ENCODE peak calls at places on chromosomes 3 and 15, in four cellular contexts. One of them, this sample, is unnamed.
A peak's percentile ranks its signal among the peaks of the same experiment; 100 is the strongest.

GRCh38 chr3:123816673-123817207 is 67.4 kb downstream of the MYLK start:
- DNase-seq in cardiac fibroblast: peak; percentile 82
- DNase-seq in Peyer's patch: no peak
- DNase-seq in adrenal gland: peak; percentile 28
- DNase-seq in this sample: no peak

GRCh38 chr15:25875551-25875950 is 12.4 kb upstream of the ATP10A start:
- DNase-seq in cardiac fibroblast: no peak
- DNase-seq in Peyer's patch: no peak
- DNase-seq in adrenal gland: no peak
- DNase-seq in this sample: no peak

GRCh38 chr15:36029606-36030005 is 483.6 kb upstream of the DPH6 start:
- DNase-seq in cardiac fibroblast: peak; percentile 28
- DNase-seq in Peyer's patch: no peak
- DNase-seq in adrenal gland: no peak
- DNase-seq in this sample: no peak

GRCh38 chr3:45946307-45946706 is 3.0 kb downstream of the CXCR6 start:
- DNase-seq in cardiac fibroblast: no peak
- DNase-seq in Peyer's patch: no peak
- DNase-seq in adrenal gland: no peak
- DNase-seq in this sample: no peak

GRCh38 chr3:101758224-101758623 is 20.8 kb upstream of the NXPE3 start:
- DNase-seq in cardiac fibroblast: no peak
- DNase-seq in Peyer's patch: no peak
- DNase-seq in adrenal gland: no peak
- DNase-seq in this sample: no peak

GRCh38 chr3:69008980-69009379 is 4.5 kb downstream of the EOGT start:
- DNase-seq in cardiac fibroblast: no peak
- DNase-seq in Peyer's patch: no peak
- DNase-seq in adrenal gland: no peak
- DNase-seq in this sample: no peak

GRCh38 chr3:42539871-42540714 is 37.6 kb downstream of the VIPR1 start:
- DNase-seq in cardiac fibroblast: peak; percentile 36
- DNase-seq in Peyer's patch: peak; percentile 58
- DNase-seq in adrenal gland: peak; percentile 33
- DNase-seq in this sample: peak; percentile 46

GRCh38 chr15:25803036-25803435 is 60.1 kb downstream of the ATP10A start:
- DNase-seq in cardiac fibroblast: no peak
- DNase-seq in Peyer's patch: no peak
- DNase-seq in adrenal gland: no peak
- DNase-seq in this sample: no peak

GRCh38 chr3:166902374-166902773 is 477.7 kb downstream of the ZBBX start:
- DNase-seq in cardiac fibroblast: peak; percentile 0
- DNase-seq in Peyer's patch: no peak
- DNase-seq in adrenal gland: no peak
- DNase-seq in this sample: no peak
- TF ChIP-seq CTCF in cardiac fibroblast: no peak
- TF ChIP-seq CTCF in Peyer's patch: no peak
- TF ChIP-seq CTCF in adrenal gland: no peak
- TF ChIP-seq CTCF in this sample: no peak

GRCh38 chr3:184806567-184807271 is 5.2 kb upstream of the VPS8 start:
- DNase-seq in cardiac fibroblast: no peak
- DNase-seq in Peyer's patch: no peak
- DNase-seq in adrenal gland: no peak
- DNase-seq in this sample: no peak

GRCh38 chr3:184805351-184806038 is 6.5 kb upstream of the VPS8 start:
- DNase-seq in cardiac fibroblast: no peak
- DNase-seq in Peyer's patch: no peak
- DNase-seq in adrenal gland: no peak
- DNase-seq in this sample: no peak

GRCh38 chr3:184811034-184811433 is 932 bp upstream of the VPS8 start:
- DNase-seq in cardiac fibroblast: no peak
- DNase-seq in Peyer's patch: no peak
- DNase-seq in adrenal gland: no peak
- DNase-seq in this sample: no peak

GRCh38 chr3:184807549-184807948 is 4.4 kb upstream of the VPS8 start:
- DNase-seq in cardiac fibroblast: no peak
- DNase-seq in Peyer's patch: no peak
- DNase-seq in adrenal gland: no peak
- DNase-seq in this sample: no peak

DNA sequence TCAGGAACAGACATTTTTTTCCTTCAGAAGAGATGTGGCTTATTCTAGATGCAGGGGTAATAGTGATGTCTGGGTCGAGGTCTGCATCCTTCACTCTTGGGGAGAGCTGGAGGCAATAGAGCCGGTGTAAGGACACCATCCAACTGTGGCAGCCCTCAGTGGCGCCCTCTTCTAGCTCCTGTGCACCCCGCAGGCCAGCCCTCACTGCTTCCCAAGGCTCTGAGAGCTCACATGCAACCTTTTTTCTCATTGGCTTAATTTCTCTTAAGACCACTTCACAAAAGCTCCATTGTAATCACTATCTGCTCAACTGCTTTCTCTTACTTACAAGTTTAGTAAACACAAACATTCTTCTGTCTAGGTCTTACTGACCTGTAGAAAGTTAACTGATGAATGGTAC is 3.9 kb upstream of the VPS8 start:
- DNase-seq in cardiac fibroblast: no peak
- DNase-seq in Peyer's patch: no peak
- DNase-seq in adrenal gland: no peak
- DNase-seq in this sample: no peak
- TF ChIP-seq CTCF in cardiac fibroblast: peak; percentile 14
- TF ChIP-seq CTCF in Peyer's patch: no peak
- TF ChIP-seq CTCF in adrenal gland: no peak
- TF ChIP-seq CTCF in this sample: no peak

GRCh38 chr3:52511509-52511908 is 16.4 kb downstream of the STAB1 start:
- DNase-seq in cardiac fibroblast: no peak
- DNase-seq in Peyer's patch: no peak
- DNase-seq in adrenal gland: no peak
- DNase-seq in this sample: no peak

GRCh38 chr3:52507359-52507758 is 12.2 kb downstream of the STAB1 start:
- DNase-seq in cardiac fibroblast: peak; percentile 30
- DNase-seq in Peyer's patch: no peak
- DNase-seq in adrenal gland: no peak
- DNase-seq in this sample: no peak

GRCh38 chr3:52512727-52513126 is 17.6 kb downstream of the STAB1 start:
- DNase-seq in cardiac fibroblast: no peak
- DNase-seq in Peyer's patch: no peak
- DNase-seq in adrenal gland: no peak
- DNase-seq in this sample: no peak

GRCh38 chr3:52512105-52512504 is 17.0 kb downstream of the STAB1 start:
- DNase-seq in cardiac fibroblast: no peak
- DNase-seq in Peyer's patch: no peak
- DNase-seq in adrenal gland: no peak
- DNase-seq in this sample: no peak

DNA sequence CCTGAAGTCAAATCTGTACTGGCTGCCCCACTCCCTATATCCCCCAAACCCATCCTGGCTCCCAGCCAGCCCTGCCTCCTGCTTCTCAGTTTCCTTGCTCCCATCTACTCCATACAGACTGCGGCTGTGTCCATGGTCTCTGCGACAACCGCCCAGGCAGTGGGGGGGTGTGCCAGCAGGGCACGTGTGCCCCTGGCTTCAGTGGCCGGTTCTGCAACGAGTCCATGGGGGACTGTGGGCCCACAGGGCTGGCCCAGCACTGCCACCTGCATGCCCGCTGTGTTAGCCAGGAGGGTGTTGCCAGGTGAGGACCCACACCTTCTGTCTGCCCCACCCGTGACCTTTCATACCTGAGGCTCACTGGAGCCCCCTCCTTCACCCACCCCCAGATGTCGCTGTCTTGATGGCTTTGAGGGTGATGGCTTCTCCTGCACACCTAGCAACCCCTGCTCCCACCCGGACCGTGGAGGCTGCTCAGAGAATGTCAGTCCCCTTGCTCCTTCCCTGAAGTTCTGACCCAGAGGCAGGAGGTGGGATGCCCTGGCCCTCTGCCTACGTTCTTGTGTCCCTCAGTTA is 14.7 kb downstream of the STAB1 start:
- DNase-seq in cardiac fibroblast: no peak
- DNase-seq in Peyer's patch: no peak
- DNase-seq in adrenal gland: no peak
- DNase-seq in this sample: no peak
- TF ChIP-seq CTCF in cardiac fibroblast: no peak
- TF ChIP-seq CTCF in Peyer's patch: no peak
- TF ChIP-seq CTCF in adrenal gland: no peak
- TF ChIP-seq CTCF in this sample: no peak

GRCh38 chr3:48765376-48765775 is 48.4 kb upstream of the IP6K2 start:
- DNase-seq in cardiac fibroblast: peak; percentile 13
- DNase-seq in Peyer's patch: no peak
- DNase-seq in adrenal gland: no peak
- DNase-seq in this sample: no peak
- TF ChIP-seq CTCF in cardiac fibroblast: no peak
- TF ChIP-seq CTCF in Peyer's patch: no peak
- TF ChIP-seq CTCF in adrenal gland: no peak
- TF ChIP-seq CTCF in this sample: no peak

This sample was measured in natural killer cell.